ENCODE peak calls at places on chromosome 9, in eight cellular contexts. One of them, this sample, is unnamed.

GRCh38 chr9:136848393-136849037 is 694 bp upstream of the PHPT1 start:
- DNase-seq in mammary epithelial cell: peak
- DNase-seq in ovary: no peak
- DNase-seq in neural progenitor cell: peak
- DNase-seq in fibroblast of mammary gland: peak
- DNase-seq in left ventricle myocardium inferior: peak
- DNase-seq in stomach: peak
- DNase-seq in Peyer's patch: peak
- DNase-seq in this sample: peak

GRCh38 chr9:18474778-18475177 is 825 bp downstream of the ADAMTSL1 start:
- DNase-seq in mammary epithelial cell: no peak
- DNase-seq in ovary: no peak
- DNase-seq in neural progenitor cell: no peak
- DNase-seq in fibroblast of mammary gland: peak
- DNase-seq in left ventricle myocardium inferior: no peak
- DNase-seq in stomach: no peak
- DNase-seq in Peyer's patch: no peak
- DNase-seq in this sample: no peak

GRCh38 chr9:20476912-20477311 is 145.4 kb downstream of the MLLT3 start:
- DNase-seq in mammary epithelial cell: no peak
- DNase-seq in ovary: no peak
- DNase-seq in neural progenitor cell: peak
- DNase-seq in fibroblast of mammary gland: no peak
- DNase-seq in left ventricle myocardium inferior: no peak
- DNase-seq in stomach: no peak
- DNase-seq in Peyer's patch: no peak
- DNase-seq in this sample: no peak

GRCh38 chr9:121450241-121450640 is 49.4 kb downstream of the GGTA1 start:
- DNase-seq in mammary epithelial cell: no peak
- DNase-seq in ovary: no peak
- DNase-seq in neural progenitor cell: no peak
- DNase-seq in fibroblast of mammary gland: peak
- DNase-seq in left ventricle myocardium inferior: no peak
- DNase-seq in stomach: no peak
- DNase-seq in Peyer's patch: no peak
- DNase-seq in this sample: no peak

GRCh38 chr9:121686930-121687541 is 35.6 kb downstream of the DAB2IP start:
- DNase-seq in mammary epithelial cell: peak
- DNase-seq in ovary: peak
- DNase-seq in neural progenitor cell: peak
- DNase-seq in fibroblast of mammary gland: peak
- DNase-seq in left ventricle myocardium inferior: peak
- DNase-seq in stomach: peak
- DNase-seq in Peyer's patch: peak
- DNase-seq in this sample: peak

GRCh38 chr9:13502503-13502902 is 223.0 kb upstream of the MPDZ start:
- DNase-seq in mammary epithelial cell: no peak
- DNase-seq in ovary: no peak
- DNase-seq in neural progenitor cell: no peak
- DNase-seq in fibroblast of mammary gland: no peak
- DNase-seq in left ventricle myocardium inferior: peak
- DNase-seq in stomach: no peak
- DNase-seq in Peyer's patch: no peak
- DNase-seq in this sample: no peak

GRCh38 chr9:2018162-2018643 is 3.1 kb downstream of the SMARCA2 start:
- DNase-seq in mammary epithelial cell: no peak
- DNase-seq in ovary: no peak
- DNase-seq in neural progenitor cell: no peak
- DNase-seq in fibroblast of mammary gland: no peak
- DNase-seq in left ventricle myocardium inferior: no peak
- DNase-seq in stomach: no peak
- DNase-seq in Peyer's patch: no peak
- DNase-seq in this sample: peak

GRCh38 chr9:20658677-20659473 is 25.2 kb upstream of the FOCAD start:
- DNase-seq in mammary epithelial cell: peak
- DNase-seq in ovary: no peak
- DNase-seq in neural progenitor cell: peak
- DNase-seq in fibroblast of mammary gland: no peak
- DNase-seq in left ventricle myocardium inferior: no peak
- DNase-seq in stomach: no peak
- DNase-seq in Peyer's patch: no peak
- DNase-seq in this sample: peak

GRCh38 chr9:91192379-91192775 is 169.3 kb downstream of the AUH start:
- DNase-seq in mammary epithelial cell: no peak
- DNase-seq in ovary: peak
- DNase-seq in neural progenitor cell: no peak
- DNase-seq in fibroblast of mammary gland: peak
- DNase-seq in left ventricle myocardium inferior: no peak
- DNase-seq in stomach: no peak
- DNase-seq in Peyer's patch: no peak
- DNase-seq in this sample: no peak

GRCh38 chr9:78463750-78464149 is 166.8 kb downstream of the PSAT1 start:
- DNase-seq in mammary epithelial cell: no peak
- DNase-seq in ovary: no peak
- DNase-seq in neural progenitor cell: no peak
- DNase-seq in fibroblast of mammary gland: no peak
- DNase-seq in left ventricle myocardium inferior: no peak
- DNase-seq in stomach: no peak
- DNase-seq in Peyer's patch: no peak
- DNase-seq in this sample: no peak

GRCh38 chr9:6564370-6564769 is 81.2 kb downstream of the GLDC start:
- DNase-seq in mammary epithelial cell: no peak
- DNase-seq in ovary: no peak
- DNase-seq in neural progenitor cell: no peak
- DNase-seq in fibroblast of mammary gland: peak
- DNase-seq in left ventricle myocardium inferior: no peak
- DNase-seq in stomach: no peak
- DNase-seq in Peyer's patch: no peak
- DNase-seq in this sample: no peak

GRCh38 chr9:93819905-93820304 is 135.2 kb downstream of the BARX1 start:
- DNase-seq in mammary epithelial cell: no peak
- DNase-seq in ovary: no peak
- DNase-seq in neural progenitor cell: no peak
- DNase-seq in fibroblast of mammary gland: no peak
- DNase-seq in left ventricle myocardium inferior: no peak
- DNase-seq in stomach: no peak
- DNase-seq in Peyer's patch: no peak
- DNase-seq in this sample: no peak

GRCh38 chr9:18333157-18333556 is 140.8 kb upstream of the ADAMTSL1 start:
- DNase-seq in mammary epithelial cell: peak
- DNase-seq in ovary: no peak
- DNase-seq in neural progenitor cell: no peak
- DNase-seq in fibroblast of mammary gland: peak
- DNase-seq in left ventricle myocardium inferior: no peak
- DNase-seq in stomach: no peak
- DNase-seq in Peyer's patch: no peak
- DNase-seq in this sample: no peak

GRCh38 chr9:128362774-128363173 is 8.4 kb upstream of the URM1 start:
- DNase-seq in mammary epithelial cell: no peak
- DNase-seq in ovary: no peak
- DNase-seq in neural progenitor cell: no peak
- DNase-seq in fibroblast of mammary gland: no peak
- DNase-seq in left ventricle myocardium inferior: no peak
- DNase-seq in stomach: no peak
- DNase-seq in Peyer's patch: no peak
- DNase-seq in this sample: no peak

GRCh38 chr9:128361981-128362646 is 9.1 kb upstream of the URM1 start:
- DNase-seq in mammary epithelial cell: peak
- DNase-seq in ovary: peak
- DNase-seq in neural progenitor cell: peak
- DNase-seq in fibroblast of mammary gland: peak
- DNase-seq in left ventricle myocardium inferior: peak
- DNase-seq in stomach: peak
- DNase-seq in Peyer's patch: peak
- DNase-seq in this sample: peak

GRCh38 chr9:128369024-128369706 is 2.0 kb upstream of the URM1 start:
- DNase-seq in mammary epithelial cell: no peak
- DNase-seq in ovary: no peak
- DNase-seq in neural progenitor cell: no peak
- DNase-seq in fibroblast of mammary gland: no peak
- DNase-seq in left ventricle myocardium inferior: no peak
- DNase-seq in stomach: no peak
- DNase-seq in Peyer's patch: no peak
- DNase-seq in this sample: no peak

GRCh38 chr9:128361296-128361980 is 9.7 kb upstream of the URM1 start:
- DNase-seq in mammary epithelial cell: no peak
- DNase-seq in ovary: no peak
- DNase-seq in neural progenitor cell: no peak
- DNase-seq in fibroblast of mammary gland: no peak
- DNase-seq in left ventricle myocardium inferior: no peak
- DNase-seq in stomach: no peak
- DNase-seq in Peyer's patch: no peak
- DNase-seq in this sample: peak

GRCh38 chr9:128365525-128365924 is 5.6 kb upstream of the URM1 start:
- DNase-seq in mammary epithelial cell: no peak
- DNase-seq in ovary: no peak
- DNase-seq in neural progenitor cell: no peak
- DNase-seq in fibroblast of mammary gland: no peak
- DNase-seq in left ventricle myocardium inferior: no peak
- DNase-seq in stomach: no peak
- DNase-seq in Peyer's patch: no peak
- DNase-seq in this sample: no peak
- H3K4me3 ChIP-seq in mammary epithelial cell: no peak
- H3K4me3 ChIP-seq in ovary: no peak
- H3K4me3 ChIP-seq in neural progenitor cell: peak
- H3K4me3 ChIP-seq in fibroblast of mammary gland: no peak
- H3K4me3 ChIP-seq in left ventricle myocardium inferior: peak
- H3K4me3 ChIP-seq in stomach: no peak
- H3K4me3 ChIP-seq in Peyer's patch: no peak
- H3K4me3 ChIP-seq in this sample: no peak

GRCh38 chr9:130088056-130088455 is 34.4 kb downstream of the GPR107 start:
- DNase-seq in mammary epithelial cell: no peak
- DNase-seq in ovary: no peak
- DNase-seq in neural progenitor cell: no peak
- DNase-seq in fibroblast of mammary gland: no peak
- DNase-seq in left ventricle myocardium inferior: no peak
- DNase-seq in stomach: no peak
- DNase-seq in Peyer's patch: no peak
- DNase-seq in this sample: no peak

GRCh38 chr9:130095872-130096271 is 42.2 kb downstream of the GPR107 start:
- DNase-seq in mammary epithelial cell: no peak
- DNase-seq in ovary: no peak
- DNase-seq in neural progenitor cell: no peak
- DNase-seq in fibroblast of mammary gland: no peak
- DNase-seq in left ventricle myocardium inferior: no peak
- DNase-seq in stomach: no peak
- DNase-seq in Peyer's patch: no peak
- DNase-seq in this sample: no peak

GRCh38 chr9:130089141-130089540 is 35.4 kb downstream of the GPR107 start:
- DNase-seq in mammary epithelial cell: no peak
- DNase-seq in ovary: no peak
- DNase-seq in neural progenitor cell: no peak
- DNase-seq in fibroblast of mammary gland: no peak
- DNase-seq in left ventricle myocardium inferior: no peak
- DNase-seq in stomach: no peak
- DNase-seq in Peyer's patch: no peak
- DNase-seq in this sample: no peak

DNA sequence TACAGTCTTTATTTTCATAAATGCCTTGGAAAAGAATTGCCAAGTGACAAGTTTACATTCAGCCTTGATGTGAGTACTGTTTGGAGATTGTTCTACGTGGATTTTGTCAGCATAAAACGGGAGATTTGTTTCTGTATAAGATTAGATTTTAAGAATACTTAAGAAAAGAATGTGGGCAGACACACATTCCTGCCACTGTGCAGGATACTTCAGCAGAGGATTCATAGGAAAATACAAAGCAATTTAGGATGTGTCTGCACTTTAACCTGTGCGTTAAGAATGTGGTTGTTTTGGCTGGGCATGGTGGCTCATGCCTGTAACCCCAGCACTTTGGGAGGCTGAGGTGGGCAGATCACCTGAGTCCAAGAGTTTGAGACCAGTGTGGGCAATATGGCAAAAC is 37.2 kb downstream of the GPR107 start:
- DNase-seq in mammary epithelial cell: no peak
- DNase-seq in ovary: no peak
- DNase-seq in neural progenitor cell: no peak
- DNase-seq in fibroblast of mammary gland: no peak
- DNase-seq in left ventricle myocardium inferior: no peak
- DNase-seq in stomach: no peak
- DNase-seq in Peyer's patch: no peak
- DNase-seq in this sample: no peak
- TF ChIP-seq CTCF in mammary epithelial cell: no peak
- TF ChIP-seq CTCF in ovary: no peak
- TF ChIP-seq CTCF in neural progenitor cell: no peak
- TF ChIP-seq CTCF in fibroblast of mammary gland: no peak
- TF ChIP-seq CTCF in left ventricle myocardium inferior: no peak
- TF ChIP-seq CTCF in stomach: no peak
- TF ChIP-seq CTCF in Peyer's patch: no peak
- TF ChIP-seq CTCF in this sample: no peak

GRCh38 chr9:129162497-129162896 is 15.6 kb downstream of the IER5L start:
- DNase-seq in mammary epithelial cell: no peak
- DNase-seq in ovary: no peak
- DNase-seq in neural progenitor cell: no peak
- DNase-seq in fibroblast of mammary gland: no peak
- DNase-seq in left ventricle myocardium inferior: no peak
- DNase-seq in stomach: no peak
- DNase-seq in Peyer's patch: no peak
- DNase-seq in this sample: no peak
- H3K4me3 ChIP-seq in mammary epithelial cell: no peak
- H3K4me3 ChIP-seq in ovary: no peak
- H3K4me3 ChIP-seq in neural progenitor cell: no peak
- H3K4me3 ChIP-seq in fibroblast of mammary gland: no peak
- H3K4me3 ChIP-seq in left ventricle myocardium inferior: no peak
- H3K4me3 ChIP-seq in stomach: no peak
- H3K4me3 ChIP-seq in Peyer's patch: no peak
- H3K4me3 ChIP-seq in this sample: no peak

GRCh38 chr9:127968046-127968445 is 12.7 kb downstream of the EEIG1 start:
- DNase-seq in mammary epithelial cell: peak
- DNase-seq in ovary: no peak
- DNase-seq in neural progenitor cell: no peak
- DNase-seq in fibroblast of mammary gland: peak
- DNase-seq in left ventricle myocardium inferior: peak
- DNase-seq in stomach: peak
- DNase-seq in Peyer's patch: peak
- DNase-seq in this sample: peak
- TF ChIP-seq CTCF in mammary epithelial cell: peak
- TF ChIP-seq CTCF in ovary: no peak
- TF ChIP-seq CTCF in neural progenitor cell: no peak
- TF ChIP-seq CTCF in fibroblast of mammary gland: no peak
- TF ChIP-seq CTCF in left ventricle myocardium inferior: no peak
- TF ChIP-seq CTCF in stomach: no peak
- TF ChIP-seq CTCF in Peyer's patch: peak
- TF ChIP-seq CTCF in this sample: peak

GRCh38 chr9:16728128-16728505 is 142.4 kb downstream of the BNC2 start:
- DNase-seq in mammary epithelial cell: no peak
- DNase-seq in ovary: no peak
- DNase-seq in neural progenitor cell: no peak
- DNase-seq in fibroblast of mammary gland: peak
- DNase-seq in left ventricle myocardium inferior: no peak
- DNase-seq in stomach: no peak
- DNase-seq in Peyer's patch: no peak
- DNase-seq in this sample: no peak
- H3K4me3 ChIP-seq in mammary epithelial cell: no peak
- H3K4me3 ChIP-seq in ovary: peak
- H3K4me3 ChIP-seq in neural progenitor cell: no peak
- H3K4me3 ChIP-seq in fibroblast of mammary gland: peak
- H3K4me3 ChIP-seq in left ventricle myocardium inferior: peak
- H3K4me3 ChIP-seq in stomach: peak
- H3K4me3 ChIP-seq in Peyer's patch: no peak
- H3K4me3 ChIP-seq in this sample: no peak

This sample was measured in epithelial cell of esophagus.